ENCODE peak calls at places on chromosomes 1 and 21, in eight cellular contexts. One of them, this sample, is unnamed.
A peak's percentile ranks its signal among the peaks of the same experiment; 100 is the strongest.

GRCh38 chr1:178509608-178510007 is 3.3 kb upstream of the TEX35 start:
- DNase-seq in psoas muscle: no peak
- DNase-seq in GM12865: no peak
- DNase-seq in progenitor cell of endocrine pancreas: no peak
- DNase-seq in CD4-positive, alpha-beta T cell: no peak
- DNase-seq in cardiac fibroblast: no peak
- DNase-seq in GM10248: no peak
- DNase-seq in left ventricle myocardium inferior: peak; percentile 26
- DNase-seq in this sample: no peak

GRCh38 chr1:68230901-68231626 is 1.3 kb downstream of the WLS start:
- DNase-seq in psoas muscle: peak; percentile 35
- DNase-seq in GM12865: no peak
- DNase-seq in progenitor cell of endocrine pancreas: peak; percentile 20
- DNase-seq in CD4-positive, alpha-beta T cell: no peak
- DNase-seq in cardiac fibroblast: no peak
- DNase-seq in GM10248: peak; percentile 20
- DNase-seq in left ventricle myocardium inferior: peak; percentile 26
- DNase-seq in this sample: no peak

GRCh38 chr1:26820784-26821269 is 5.7 kb upstream of the ZDHHC18 start:
- DNase-seq in psoas muscle: no peak
- DNase-seq in GM12865: peak; percentile 84
- DNase-seq in progenitor cell of endocrine pancreas: no peak
- DNase-seq in CD4-positive, alpha-beta T cell: peak; percentile 27
- DNase-seq in cardiac fibroblast: no peak
- DNase-seq in GM10248: peak; percentile 80
- DNase-seq in left ventricle myocardium inferior: no peak
- DNase-seq in this sample: no peak

GRCh38 chr1:179754031-179754624 is 11.0 kb downstream of the FAM163A start:
- DNase-seq in psoas muscle: no peak
- DNase-seq in GM12865: no peak
- DNase-seq in progenitor cell of endocrine pancreas: no peak
- DNase-seq in CD4-positive, alpha-beta T cell: no peak
- DNase-seq in cardiac fibroblast: peak; percentile 83
- DNase-seq in GM10248: no peak
- DNase-seq in left ventricle myocardium inferior: no peak
- DNase-seq in this sample: peak; percentile 63

GRCh38 chr21:14713109-14713508 is 167.0 kb upstream of the SAMSN1 start:
- DNase-seq in psoas muscle: no peak
- DNase-seq in GM12865: no peak
- DNase-seq in progenitor cell of endocrine pancreas: no peak
- DNase-seq in CD4-positive, alpha-beta T cell: no peak
- DNase-seq in cardiac fibroblast: no peak
- DNase-seq in GM10248: no peak
- DNase-seq in left ventricle myocardium inferior: no peak
- DNase-seq in this sample: no peak

GRCh38 chr1:247077234-247077633 is 1.4 kb downstream of the ZNF670 start:
- DNase-seq in psoas muscle: no peak
- DNase-seq in GM12865: no peak
- DNase-seq in progenitor cell of endocrine pancreas: no peak
- DNase-seq in CD4-positive, alpha-beta T cell: no peak
- DNase-seq in cardiac fibroblast: peak; percentile 12
- DNase-seq in GM10248: no peak
- DNase-seq in left ventricle myocardium inferior: no peak
- DNase-seq in this sample: no peak

GRCh38 chr1:206734499-206735142 is 36.0 kb upstream of the IL19 start:
- DNase-seq in psoas muscle: peak; percentile 49
- DNase-seq in GM12865: peak; percentile 79
- DNase-seq in progenitor cell of endocrine pancreas: peak; percentile 58
- DNase-seq in CD4-positive, alpha-beta T cell: peak; percentile 76
- DNase-seq in cardiac fibroblast: peak; percentile 61
- DNase-seq in GM10248: peak; percentile 73
- DNase-seq in left ventricle myocardium inferior: no peak
- DNase-seq in this sample: no peak

GRCh38 chr1:91278754-91279153 is 125.9 kb downstream of the HFM1 start:
- DNase-seq in psoas muscle: no peak
- DNase-seq in GM12865: peak; percentile 5
- DNase-seq in progenitor cell of endocrine pancreas: no peak
- DNase-seq in CD4-positive, alpha-beta T cell: no peak
- DNase-seq in cardiac fibroblast: peak; percentile 59
- DNase-seq in GM10248: no peak
- DNase-seq in left ventricle myocardium inferior: no peak
- DNase-seq in this sample: no peak

GRCh38 chr1:39995973-39996393 is 41.0 kb downstream of the MFSD2A start:
- DNase-seq in psoas muscle: no peak
- DNase-seq in GM12865: peak; percentile 86
- DNase-seq in progenitor cell of endocrine pancreas: no peak
- DNase-seq in CD4-positive, alpha-beta T cell: peak; percentile 4
- DNase-seq in cardiac fibroblast: no peak
- DNase-seq in GM10248: peak; percentile 79
- DNase-seq in left ventricle myocardium inferior: no peak
- DNase-seq in this sample: no peak

GRCh38 chr21:44259082-44259705 is 2.5 kb downstream of the DNMT3L start:
- DNase-seq in psoas muscle: no peak
- DNase-seq in GM12865: no peak
- DNase-seq in progenitor cell of endocrine pancreas: no peak
- DNase-seq in CD4-positive, alpha-beta T cell: no peak
- DNase-seq in cardiac fibroblast: peak; percentile 45
- DNase-seq in GM10248: no peak
- DNase-seq in left ventricle myocardium inferior: no peak
- DNase-seq in this sample: no peak

GRCh38 chr1:99561952-99562351 is 84.0 kb upstream of the PALMD start:
- DNase-seq in psoas muscle: no peak
- DNase-seq in GM12865: no peak
- DNase-seq in progenitor cell of endocrine pancreas: no peak
- DNase-seq in CD4-positive, alpha-beta T cell: no peak
- DNase-seq in cardiac fibroblast: no peak
- DNase-seq in GM10248: no peak
- DNase-seq in left ventricle myocardium inferior: no peak
- DNase-seq in this sample: no peak

GRCh38 chr21:22791986-22792560 is 1793.9 kb downstream of the NCAM2 start:
- DNase-seq in psoas muscle: no peak
- DNase-seq in GM12865: peak; percentile 42
- DNase-seq in progenitor cell of endocrine pancreas: no peak
- DNase-seq in CD4-positive, alpha-beta T cell: no peak
- DNase-seq in cardiac fibroblast: peak; percentile 59
- DNase-seq in GM10248: peak; percentile 31
- DNase-seq in left ventricle myocardium inferior: no peak
- DNase-seq in this sample: no peak

GRCh38 chr1:185017338-185017737 is 28.0 kb upstream of the RNF2 start:
- DNase-seq in psoas muscle: no peak
- DNase-seq in GM12865: peak; percentile 6
- DNase-seq in progenitor cell of endocrine pancreas: no peak
- DNase-seq in CD4-positive, alpha-beta T cell: no peak
- DNase-seq in cardiac fibroblast: peak; percentile 81
- DNase-seq in GM10248: no peak
- DNase-seq in left ventricle myocardium inferior: no peak
- DNase-seq in this sample: no peak

GRCh38 chr1:235041201-235041600 is 87.4 kb downstream of the TOMM20 start:
- DNase-seq in psoas muscle: no peak
- DNase-seq in GM12865: no peak
- DNase-seq in progenitor cell of endocrine pancreas: no peak
- DNase-seq in CD4-positive, alpha-beta T cell: no peak
- DNase-seq in cardiac fibroblast: no peak
- DNase-seq in GM10248: no peak
- DNase-seq in left ventricle myocardium inferior: no peak
- DNase-seq in this sample: no peak

GRCh38 chr1:159826436-159827101 is at the start of gene SLAMF8:
- DNase-seq in psoas muscle: peak; percentile 23
- DNase-seq in GM12865: peak; percentile 72
- DNase-seq in progenitor cell of endocrine pancreas: no peak
- DNase-seq in CD4-positive, alpha-beta T cell: peak; percentile 38
- DNase-seq in cardiac fibroblast: no peak
- DNase-seq in GM10248: peak; percentile 55
- DNase-seq in left ventricle myocardium inferior: peak; percentile 36
- DNase-seq in this sample: no peak

GRCh38 chr1:231636157-231636556 is 9.6 kb downstream of the DISC1 start:
- DNase-seq in psoas muscle: no peak
- DNase-seq in GM12865: no peak
- DNase-seq in progenitor cell of endocrine pancreas: no peak
- DNase-seq in CD4-positive, alpha-beta T cell: no peak
- DNase-seq in cardiac fibroblast: peak; percentile 26
- DNase-seq in GM10248: no peak
- DNase-seq in left ventricle myocardium inferior: no peak
- DNase-seq in this sample: no peak

GRCh38 chr21:42654179-42654912 is 925 bp downstream of the PDE9A start:
- DNase-seq in psoas muscle: no peak
- DNase-seq in GM12865: peak; percentile 18
- DNase-seq in progenitor cell of endocrine pancreas: peak; percentile 29
- DNase-seq in CD4-positive, alpha-beta T cell: no peak
- DNase-seq in cardiac fibroblast: peak; percentile 16
- DNase-seq in GM10248: peak; percentile 55
- DNase-seq in left ventricle myocardium inferior: no peak
- DNase-seq in this sample: peak; percentile 84

GRCh38 chr1:167683641-167684502 is 37.9 kb upstream of the MPZL1 start:
- DNase-seq in psoas muscle: peak; percentile 50
- DNase-seq in GM12865: no peak
- DNase-seq in progenitor cell of endocrine pancreas: no peak
- DNase-seq in CD4-positive, alpha-beta T cell: no peak
- DNase-seq in cardiac fibroblast: peak; percentile 44
- DNase-seq in GM10248: no peak
- DNase-seq in left ventricle myocardium inferior: peak; percentile 45
- DNase-seq in this sample: no peak

GRCh38 chr1:4411862-4412261 is 242.5 kb upstream of the AJAP1 start:
- DNase-seq in psoas muscle: no peak
- DNase-seq in GM12865: no peak
- DNase-seq in progenitor cell of endocrine pancreas: no peak
- DNase-seq in CD4-positive, alpha-beta T cell: no peak
- DNase-seq in cardiac fibroblast: no peak
- DNase-seq in GM10248: no peak
- DNase-seq in left ventricle myocardium inferior: no peak
- DNase-seq in this sample: no peak

GRCh38 chr1:171796592-171796991 is 15.1 kb downstream of the METTL13 start:
- DNase-seq in psoas muscle: no peak
- DNase-seq in GM12865: no peak
- DNase-seq in progenitor cell of endocrine pancreas: no peak
- DNase-seq in CD4-positive, alpha-beta T cell: no peak
- DNase-seq in cardiac fibroblast: no peak
- DNase-seq in GM10248: no peak
- DNase-seq in left ventricle myocardium inferior: no peak
- DNase-seq in this sample: no peak

GRCh38 chr1:171794085-171794484 is 12.6 kb downstream of the METTL13 start:
- DNase-seq in psoas muscle: no peak
- DNase-seq in GM12865: no peak
- DNase-seq in progenitor cell of endocrine pancreas: no peak
- DNase-seq in CD4-positive, alpha-beta T cell: peak; percentile 41
- DNase-seq in cardiac fibroblast: peak; percentile 12
- DNase-seq in GM10248: no peak
- DNase-seq in left ventricle myocardium inferior: no peak
- DNase-seq in this sample: no peak

GRCh38 chr1:171790318-171790717 is 8.9 kb downstream of the METTL13 start:
- DNase-seq in psoas muscle: no peak
- DNase-seq in GM12865: no peak
- DNase-seq in progenitor cell of endocrine pancreas: no peak
- DNase-seq in CD4-positive, alpha-beta T cell: no peak
- DNase-seq in cardiac fibroblast: no peak
- DNase-seq in GM10248: no peak
- DNase-seq in left ventricle myocardium inferior: no peak
- DNase-seq in this sample: no peak

GRCh38 chr1:171792656-171793055 is 11.2 kb downstream of the METTL13 start:
- DNase-seq in psoas muscle: no peak
- DNase-seq in GM12865: no peak
- DNase-seq in progenitor cell of endocrine pancreas: no peak
- DNase-seq in CD4-positive, alpha-beta T cell: no peak
- DNase-seq in cardiac fibroblast: no peak
- DNase-seq in GM10248: no peak
- DNase-seq in left ventricle myocardium inferior: no peak
- DNase-seq in this sample: no peak

DNA sequence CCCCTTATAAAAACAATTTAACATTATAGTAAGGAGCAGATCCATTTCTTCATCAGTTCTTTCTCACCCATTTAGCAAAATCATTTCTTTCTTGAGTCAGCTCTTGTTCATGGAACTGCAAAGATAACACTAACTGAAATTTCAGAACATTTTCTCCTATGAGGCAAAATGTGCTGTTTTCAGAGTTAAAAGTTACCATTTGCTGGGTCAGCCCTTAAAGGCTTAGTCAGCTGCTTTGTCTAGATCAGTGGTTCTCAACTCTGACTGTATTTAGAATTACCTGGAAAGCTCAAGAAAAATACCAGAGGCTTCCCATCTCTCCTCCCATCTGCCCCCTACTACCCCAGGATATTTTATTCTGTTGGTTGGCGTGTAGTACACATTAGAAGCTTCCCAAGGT is 12.2 kb downstream of the METTL13 start:
- DNase-seq in psoas muscle: no peak
- DNase-seq in GM12865: no peak
- DNase-seq in progenitor cell of endocrine pancreas: no peak
- DNase-seq in CD4-positive, alpha-beta T cell: no peak
- DNase-seq in cardiac fibroblast: no peak
- DNase-seq in GM10248: no peak
- DNase-seq in left ventricle myocardium inferior: no peak
- DNase-seq in this sample: no peak
- TF ChIP-seq CTCF in psoas muscle: no peak
- TF ChIP-seq CTCF in GM12865: no peak
- TF ChIP-seq CTCF in progenitor cell of endocrine pancreas: no peak
- TF ChIP-seq CTCF in CD4-positive, alpha-beta T cell: no peak
- TF ChIP-seq CTCF in cardiac fibroblast: no peak
- TF ChIP-seq CTCF in GM10248: no peak
- TF ChIP-seq CTCF in left ventricle myocardium inferior: no peak
- TF ChIP-seq CTCF in this sample: no peak

DNA sequence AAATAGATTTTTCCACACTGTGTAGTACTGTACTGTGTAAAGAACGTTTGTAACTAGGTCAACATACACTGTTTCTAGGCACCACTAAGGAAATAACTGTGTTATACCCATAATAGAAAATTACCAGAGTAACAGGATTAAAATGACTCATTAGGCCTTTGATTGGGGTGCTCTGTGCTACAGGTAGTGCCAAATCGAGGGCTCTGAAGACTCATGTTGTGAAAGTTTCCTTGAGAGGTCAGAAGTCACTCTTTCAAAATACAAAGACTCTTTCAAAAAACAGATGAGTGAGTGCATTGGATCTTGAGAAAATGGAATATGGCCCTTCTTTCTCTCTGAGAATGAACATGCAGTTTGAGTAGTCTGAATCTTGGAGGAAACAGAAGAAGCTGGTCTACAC is 143.0 kb downstream of the MRPL39 start:
- DNase-seq in psoas muscle: no peak
- DNase-seq in GM12865: peak; percentile 89
- DNase-seq in progenitor cell of endocrine pancreas: no peak
- DNase-seq in CD4-positive, alpha-beta T cell: no peak
- DNase-seq in cardiac fibroblast: no peak
- DNase-seq in GM10248: no peak
- DNase-seq in left ventricle myocardium inferior: no peak
- DNase-seq in this sample: no peak
- TF ChIP-seq CTCF in psoas muscle: no peak
- TF ChIP-seq CTCF in GM12865: no peak
- TF ChIP-seq CTCF in progenitor cell of endocrine pancreas: no peak
- TF ChIP-seq CTCF in CD4-positive, alpha-beta T cell: no peak
- TF ChIP-seq CTCF in cardiac fibroblast: no peak
- TF ChIP-seq CTCF in GM10248: no peak
- TF ChIP-seq CTCF in left ventricle myocardium inferior: no peak
- TF ChIP-seq CTCF in this sample: no peak

GRCh38 chr1:172041689-172042088 is 200.4 kb downstream of the DNM3 start:
- DNase-seq in psoas muscle: no peak
- DNase-seq in GM12865: no peak
- DNase-seq in progenitor cell of endocrine pancreas: no peak
- DNase-seq in CD4-positive, alpha-beta T cell: no peak
- DNase-seq in cardiac fibroblast: peak; percentile 57
- DNase-seq in GM10248: no peak
- DNase-seq in left ventricle myocardium inferior: no peak
- DNase-seq in this sample: no peak
- TF ChIP-seq CTCF in psoas muscle: peak; percentile 32
- TF ChIP-seq CTCF in GM12865: no peak
- TF ChIP-seq CTCF in progenitor cell of endocrine pancreas: peak; percentile 58
- TF ChIP-seq CTCF in CD4-positive, alpha-beta T cell: no peak
- TF ChIP-seq CTCF in cardiac fibroblast: peak; percentile 34
- TF ChIP-seq CTCF in GM10248: no peak
- TF ChIP-seq CTCF in left ventricle myocardium inferior: peak; percentile 60
- TF ChIP-seq CTCF in this sample: peak; percentile 38

GRCh38 chr21:46347791-46348381 is 23.9 kb downstream of the PCNT start:
- DNase-seq in psoas muscle: peak; percentile 89
- DNase-seq in GM12865: no peak
- DNase-seq in progenitor cell of endocrine pancreas: no peak
- DNase-seq in CD4-positive, alpha-beta T cell: no peak
- DNase-seq in cardiac fibroblast: peak; percentile 48
- DNase-seq in GM10248: no peak
- DNase-seq in left ventricle myocardium inferior: peak; percentile 74
- DNase-seq in this sample: no peak
- TF ChIP-seq CTCF in psoas muscle: peak; percentile 78
- TF ChIP-seq CTCF in GM12865: no peak
- TF ChIP-seq CTCF in progenitor cell of endocrine pancreas: peak; percentile 14
- TF ChIP-seq CTCF in CD4-positive, alpha-beta T cell: no peak
- TF ChIP-seq CTCF in cardiac fibroblast: no peak
- TF ChIP-seq CTCF in GM10248: no peak
- TF ChIP-seq CTCF in left ventricle myocardium inferior: peak; percentile 57
- TF ChIP-seq CTCF in this sample: no peak